ENCODE peak calls at places on chromosomes 5 and 9, in nine cellular contexts. One of them, this sample, is unnamed.

GRCh38 chr5:141560141-141560540 is 58.7 kb downstream of the DIAPH1 start:
- DNase-seq in kidney glomerular epithelial cell: peak
- DNase-seq in RWPE1: peak
- DNase-seq in ELF-1: no peak
- DNase-seq in NCI-H460: no peak
- DNase-seq in naive thymus-derived CD4-positive, alpha-beta T cell: no peak
- DNase-seq in GM13976: no peak
- DNase-seq in mammary epithelial cell: peak
- DNase-seq in stimulated activated CD4-positive, alpha-beta T cell treated with anti-CD3 and anti-CD28 coated beads, Interleukin-1b, Interleukin-23, amount 100 ng/mL, for 24 hours: no peak
- DNase-seq in this sample: no peak

GRCh38 chr9:91795500-91796241 is 154.4 kb downstream of the ROR2 start:
- DNase-seq in kidney glomerular epithelial cell: peak
- DNase-seq in RWPE1: peak
- DNase-seq in ELF-1: peak
- DNase-seq in NCI-H460: no peak
- DNase-seq in naive thymus-derived CD4-positive, alpha-beta T cell: no peak
- DNase-seq in GM13976: no peak
- DNase-seq in mammary epithelial cell: peak
- DNase-seq in stimulated activated CD4-positive, alpha-beta T cell treated with anti-CD3 and anti-CD28 coated beads, Interleukin-1b, Interleukin-23, amount 100 ng/mL, for 24 hours: no peak
- DNase-seq in this sample: peak

GRCh38 chr5:43066231-43066798 is 26.2 kb upstream of the ANXA2R start:
- DNase-seq in kidney glomerular epithelial cell: peak
- DNase-seq in RWPE1: peak
- DNase-seq in ELF-1: peak
- DNase-seq in NCI-H460: peak
- DNase-seq in naive thymus-derived CD4-positive, alpha-beta T cell: peak
- DNase-seq in GM13976: peak
- DNase-seq in mammary epithelial cell: peak
- DNase-seq in stimulated activated CD4-positive, alpha-beta T cell treated with anti-CD3 and anti-CD28 coated beads, Interleukin-1b, Interleukin-23, amount 100 ng/mL, for 24 hours: peak
- DNase-seq in this sample: peak

GRCh38 chr5:131968396-131968954 is 23.0 kb upstream of the MEIKIN start:
- DNase-seq in kidney glomerular epithelial cell: peak
- DNase-seq in RWPE1: no peak
- DNase-seq in ELF-1: no peak
- DNase-seq in NCI-H460: no peak
- DNase-seq in naive thymus-derived CD4-positive, alpha-beta T cell: no peak
- DNase-seq in GM13976: no peak
- DNase-seq in mammary epithelial cell: no peak
- DNase-seq in stimulated activated CD4-positive, alpha-beta T cell treated with anti-CD3 and anti-CD28 coated beads, Interleukin-1b, Interleukin-23, amount 100 ng/mL, for 24 hours: no peak
- DNase-seq in this sample: no peak

GRCh38 chr5:73764586-73764985 is 138.6 kb downstream of the ARHGEF28 start:
- DNase-seq in kidney glomerular epithelial cell: peak
- DNase-seq in RWPE1: peak
- DNase-seq in ELF-1: no peak
- DNase-seq in NCI-H460: peak
- DNase-seq in naive thymus-derived CD4-positive, alpha-beta T cell: no peak
- DNase-seq in GM13976: no peak
- DNase-seq in mammary epithelial cell: peak
- DNase-seq in stimulated activated CD4-positive, alpha-beta T cell treated with anti-CD3 and anti-CD28 coated beads, Interleukin-1b, Interleukin-23, amount 100 ng/mL, for 24 hours: no peak
- DNase-seq in this sample: no peak

GRCh38 chr5:112344540-112344939 is 74.5 kb downstream of the EPB41L4A start:
- DNase-seq in kidney glomerular epithelial cell: no peak
- DNase-seq in RWPE1: no peak
- DNase-seq in ELF-1: no peak
- DNase-seq in NCI-H460: no peak
- DNase-seq in naive thymus-derived CD4-positive, alpha-beta T cell: no peak
- DNase-seq in GM13976: no peak
- DNase-seq in mammary epithelial cell: no peak
- DNase-seq in stimulated activated CD4-positive, alpha-beta T cell treated with anti-CD3 and anti-CD28 coated beads, Interleukin-1b, Interleukin-23, amount 100 ng/mL, for 24 hours: no peak
- DNase-seq in this sample: no peak

GRCh38 chr9:137365552-137366444 is 57.2 kb downstream of the EXD3 start:
- DNase-seq in kidney glomerular epithelial cell: no peak
- DNase-seq in RWPE1: no peak
- DNase-seq in ELF-1: no peak
- DNase-seq in NCI-H460: no peak
- DNase-seq in naive thymus-derived CD4-positive, alpha-beta T cell: no peak
- DNase-seq in GM13976: no peak
- DNase-seq in mammary epithelial cell: no peak
- DNase-seq in stimulated activated CD4-positive, alpha-beta T cell treated with anti-CD3 and anti-CD28 coated beads, Interleukin-1b, Interleukin-23, amount 100 ng/mL, for 24 hours: no peak
- DNase-seq in this sample: no peak

GRCh38 chr9:518540-518939 is 303.9 kb downstream of the DOCK8 start:
- DNase-seq in kidney glomerular epithelial cell: no peak
- DNase-seq in RWPE1: no peak
- DNase-seq in ELF-1: no peak
- DNase-seq in NCI-H460: no peak
- DNase-seq in naive thymus-derived CD4-positive, alpha-beta T cell: no peak
- DNase-seq in GM13976: no peak
- DNase-seq in mammary epithelial cell: no peak
- DNase-seq in stimulated activated CD4-positive, alpha-beta T cell treated with anti-CD3 and anti-CD28 coated beads, Interleukin-1b, Interleukin-23, amount 100 ng/mL, for 24 hours: no peak
- DNase-seq in this sample: no peak

GRCh38 chr5:39420482-39421145 is 4.2 kb downstream of the DAB2 start:
- DNase-seq in kidney glomerular epithelial cell: peak
- DNase-seq in RWPE1: no peak
- DNase-seq in ELF-1: peak
- DNase-seq in NCI-H460: no peak
- DNase-seq in naive thymus-derived CD4-positive, alpha-beta T cell: no peak
- DNase-seq in GM13976: no peak
- DNase-seq in mammary epithelial cell: no peak
- DNase-seq in stimulated activated CD4-positive, alpha-beta T cell treated with anti-CD3 and anti-CD28 coated beads, Interleukin-1b, Interleukin-23, amount 100 ng/mL, for 24 hours: no peak
- DNase-seq in this sample: peak

GRCh38 chr9:120761011-120761410 is 32.2 kb downstream of the FBXW2 start:
- DNase-seq in kidney glomerular epithelial cell: no peak
- DNase-seq in RWPE1: no peak
- DNase-seq in ELF-1: no peak
- DNase-seq in NCI-H460: no peak
- DNase-seq in naive thymus-derived CD4-positive, alpha-beta T cell: no peak
- DNase-seq in GM13976: no peak
- DNase-seq in mammary epithelial cell: no peak
- DNase-seq in stimulated activated CD4-positive, alpha-beta T cell treated with anti-CD3 and anti-CD28 coated beads, Interleukin-1b, Interleukin-23, amount 100 ng/mL, for 24 hours: no peak
- DNase-seq in this sample: no peak

GRCh38 chr9:12708562-12709298 is 15.5 kb downstream of the TYRP1 start:
- DNase-seq in kidney glomerular epithelial cell: peak
- DNase-seq in RWPE1: peak
- DNase-seq in ELF-1: no peak
- DNase-seq in NCI-H460: no peak
- DNase-seq in naive thymus-derived CD4-positive, alpha-beta T cell: no peak
- DNase-seq in GM13976: no peak
- DNase-seq in mammary epithelial cell: peak
- DNase-seq in stimulated activated CD4-positive, alpha-beta T cell treated with anti-CD3 and anti-CD28 coated beads, Interleukin-1b, Interleukin-23, amount 100 ng/mL, for 24 hours: no peak
- DNase-seq in this sample: peak

GRCh38 chr5:67246108-67246507 is 49.5 kb upstream of the CD180 start:
- DNase-seq in kidney glomerular epithelial cell: peak
- DNase-seq in RWPE1: peak
- DNase-seq in ELF-1: no peak
- DNase-seq in NCI-H460: peak
- DNase-seq in naive thymus-derived CD4-positive, alpha-beta T cell: no peak
- DNase-seq in GM13976: peak
- DNase-seq in mammary epithelial cell: peak
- DNase-seq in stimulated activated CD4-positive, alpha-beta T cell treated with anti-CD3 and anti-CD28 coated beads, Interleukin-1b, Interleukin-23, amount 100 ng/mL, for 24 hours: no peak
- DNase-seq in this sample: peak

GRCh38 chr5:73654861-73655318 is 28.9 kb downstream of the ARHGEF28 start:
- DNase-seq in kidney glomerular epithelial cell: no peak
- DNase-seq in RWPE1: no peak
- DNase-seq in ELF-1: no peak
- DNase-seq in NCI-H460: no peak
- DNase-seq in naive thymus-derived CD4-positive, alpha-beta T cell: no peak
- DNase-seq in GM13976: no peak
- DNase-seq in mammary epithelial cell: no peak
- DNase-seq in stimulated activated CD4-positive, alpha-beta T cell treated with anti-CD3 and anti-CD28 coated beads, Interleukin-1b, Interleukin-23, amount 100 ng/mL, for 24 hours: no peak
- DNase-seq in this sample: no peak

GRCh38 chr5:112417931-112418358 is 1.1 kb downstream of the EPB41L4A start:
- DNase-seq in kidney glomerular epithelial cell: peak
- DNase-seq in RWPE1: peak
- DNase-seq in ELF-1: peak
- DNase-seq in NCI-H460: no peak
- DNase-seq in naive thymus-derived CD4-positive, alpha-beta T cell: no peak
- DNase-seq in GM13976: peak
- DNase-seq in mammary epithelial cell: peak
- DNase-seq in stimulated activated CD4-positive, alpha-beta T cell treated with anti-CD3 and anti-CD28 coated beads, Interleukin-1b, Interleukin-23, amount 100 ng/mL, for 24 hours: peak
- DNase-seq in this sample: peak

GRCh38 chr5:9663891-9664290 is 33.7 kb upstream of the TAS2R1 start:
- DNase-seq in kidney glomerular epithelial cell: no peak
- DNase-seq in RWPE1: no peak
- DNase-seq in ELF-1: no peak
- DNase-seq in NCI-H460: no peak
- DNase-seq in naive thymus-derived CD4-positive, alpha-beta T cell: no peak
- DNase-seq in GM13976: no peak
- DNase-seq in mammary epithelial cell: no peak
- DNase-seq in stimulated activated CD4-positive, alpha-beta T cell treated with anti-CD3 and anti-CD28 coated beads, Interleukin-1b, Interleukin-23, amount 100 ng/mL, for 24 hours: no peak
- DNase-seq in this sample: no peak

GRCh38 chr5:174523311-174524159 is 200.8 kb upstream of the MSX2 start:
- DNase-seq in kidney glomerular epithelial cell: no peak
- DNase-seq in RWPE1: no peak
- DNase-seq in ELF-1: peak
- DNase-seq in NCI-H460: no peak
- DNase-seq in naive thymus-derived CD4-positive, alpha-beta T cell: no peak
- DNase-seq in GM13976: no peak
- DNase-seq in mammary epithelial cell: no peak
- DNase-seq in stimulated activated CD4-positive, alpha-beta T cell treated with anti-CD3 and anti-CD28 coated beads, Interleukin-1b, Interleukin-23, amount 100 ng/mL, for 24 hours: no peak
- DNase-seq in this sample: no peak

GRCh38 chr5:112333236-112333850 is 85.7 kb downstream of the EPB41L4A start:
- DNase-seq in kidney glomerular epithelial cell: no peak
- DNase-seq in RWPE1: no peak
- DNase-seq in ELF-1: no peak
- DNase-seq in NCI-H460: no peak
- DNase-seq in naive thymus-derived CD4-positive, alpha-beta T cell: no peak
- DNase-seq in GM13976: no peak
- DNase-seq in mammary epithelial cell: no peak
- DNase-seq in stimulated activated CD4-positive, alpha-beta T cell treated with anti-CD3 and anti-CD28 coated beads, Interleukin-1b, Interleukin-23, amount 100 ng/mL, for 24 hours: no peak
- DNase-seq in this sample: no peak

GRCh38 chr5:73673161-73673591 is 47.2 kb downstream of the ARHGEF28 start:
- DNase-seq in kidney glomerular epithelial cell: peak
- DNase-seq in RWPE1: peak
- DNase-seq in ELF-1: no peak
- DNase-seq in NCI-H460: peak
- DNase-seq in naive thymus-derived CD4-positive, alpha-beta T cell: no peak
- DNase-seq in GM13976: no peak
- DNase-seq in mammary epithelial cell: peak
- DNase-seq in stimulated activated CD4-positive, alpha-beta T cell treated with anti-CD3 and anti-CD28 coated beads, Interleukin-1b, Interleukin-23, amount 100 ng/mL, for 24 hours: no peak
- DNase-seq in this sample: peak

GRCh38 chr5:147578228-147579024 is 68.6 kb upstream of the DPYSL3 start:
- DNase-seq in kidney glomerular epithelial cell: peak
- DNase-seq in RWPE1: peak
- DNase-seq in ELF-1: peak
- DNase-seq in NCI-H460: peak
- DNase-seq in naive thymus-derived CD4-positive, alpha-beta T cell: no peak
- DNase-seq in GM13976: no peak
- DNase-seq in mammary epithelial cell: peak
- DNase-seq in stimulated activated CD4-positive, alpha-beta T cell treated with anti-CD3 and anti-CD28 coated beads, Interleukin-1b, Interleukin-23, amount 100 ng/mL, for 24 hours: no peak
- DNase-seq in this sample: peak

GRCh38 chr5:57298295-57298984 is 124.6 kb downstream of the GPBP1 start:
- DNase-seq in kidney glomerular epithelial cell: peak
- DNase-seq in RWPE1: peak
- DNase-seq in ELF-1: peak
- DNase-seq in NCI-H460: peak
- DNase-seq in naive thymus-derived CD4-positive, alpha-beta T cell: peak
- DNase-seq in GM13976: peak
- DNase-seq in mammary epithelial cell: peak
- DNase-seq in stimulated activated CD4-positive, alpha-beta T cell treated with anti-CD3 and anti-CD28 coated beads, Interleukin-1b, Interleukin-23, amount 100 ng/mL, for 24 hours: peak
- DNase-seq in this sample: peak

GRCh38 chr5:154356958-154357357 is 88.8 kb upstream of the SAP30L start:
- DNase-seq in kidney glomerular epithelial cell: no peak
- DNase-seq in RWPE1: no peak
- DNase-seq in ELF-1: no peak
- DNase-seq in NCI-H460: no peak
- DNase-seq in naive thymus-derived CD4-positive, alpha-beta T cell: no peak
- DNase-seq in GM13976: no peak
- DNase-seq in mammary epithelial cell: no peak
- DNase-seq in stimulated activated CD4-positive, alpha-beta T cell treated with anti-CD3 and anti-CD28 coated beads, Interleukin-1b, Interleukin-23, amount 100 ng/mL, for 24 hours: no peak
- DNase-seq in this sample: no peak

GRCh38 chr5:2188661-2189060 is 305.9 kb upstream of the IRX4 start:
- DNase-seq in kidney glomerular epithelial cell: no peak
- DNase-seq in RWPE1: no peak
- DNase-seq in ELF-1: no peak
- DNase-seq in NCI-H460: no peak
- DNase-seq in naive thymus-derived CD4-positive, alpha-beta T cell: no peak
- DNase-seq in GM13976: no peak
- DNase-seq in mammary epithelial cell: no peak
- DNase-seq in stimulated activated CD4-positive, alpha-beta T cell treated with anti-CD3 and anti-CD28 coated beads, Interleukin-1b, Interleukin-23, amount 100 ng/mL, for 24 hours: no peak
- DNase-seq in this sample: no peak

GRCh38 chr5:59460368-59461153 is 433.0 kb downstream of the PDE4D start:
- DNase-seq in kidney glomerular epithelial cell: no peak
- DNase-seq in RWPE1: no peak
- DNase-seq in ELF-1: no peak
- DNase-seq in NCI-H460: no peak
- DNase-seq in naive thymus-derived CD4-positive, alpha-beta T cell: no peak
- DNase-seq in GM13976: no peak
- DNase-seq in mammary epithelial cell: no peak
- DNase-seq in stimulated activated CD4-positive, alpha-beta T cell treated with anti-CD3 and anti-CD28 coated beads, Interleukin-1b, Interleukin-23, amount 100 ng/mL, for 24 hours: no peak
- DNase-seq in this sample: no peak

GRCh38 chr9:122900791-122901190 is 4.4 kb downstream of the RC3H2 start:
- DNase-seq in kidney glomerular epithelial cell: peak
- DNase-seq in RWPE1: peak
- DNase-seq in ELF-1: no peak
- DNase-seq in NCI-H460: no peak
- DNase-seq in naive thymus-derived CD4-positive, alpha-beta T cell: no peak
- DNase-seq in GM13976: peak
- DNase-seq in mammary epithelial cell: no peak
- DNase-seq in stimulated activated CD4-positive, alpha-beta T cell treated with anti-CD3 and anti-CD28 coated beads, Interleukin-1b, Interleukin-23, amount 100 ng/mL, for 24 hours: no peak
- DNase-seq in this sample: no peak

GRCh38 chr5:142245776-142246175 is 79.0 kb downstream of the SPRY4 start:
- DNase-seq in kidney glomerular epithelial cell: no peak
- DNase-seq in RWPE1: no peak
- DNase-seq in ELF-1: peak
- DNase-seq in NCI-H460: no peak
- DNase-seq in naive thymus-derived CD4-positive, alpha-beta T cell: no peak
- DNase-seq in GM13976: no peak
- DNase-seq in mammary epithelial cell: no peak
- DNase-seq in stimulated activated CD4-positive, alpha-beta T cell treated with anti-CD3 and anti-CD28 coated beads, Interleukin-1b, Interleukin-23, amount 100 ng/mL, for 24 hours: no peak
- DNase-seq in this sample: no peak

GRCh38 chr9:95450171-95451107 is 66.3 kb downstream of the PTCH1 start:
- DNase-seq in kidney glomerular epithelial cell: no peak
- DNase-seq in RWPE1: no peak
- DNase-seq in ELF-1: peak
- DNase-seq in NCI-H460: no peak
- DNase-seq in naive thymus-derived CD4-positive, alpha-beta T cell: no peak
- DNase-seq in GM13976: no peak
- DNase-seq in mammary epithelial cell: no peak
- DNase-seq in stimulated activated CD4-positive, alpha-beta T cell treated with anti-CD3 and anti-CD28 coated beads, Interleukin-1b, Interleukin-23, amount 100 ng/mL, for 24 hours: no peak
- DNase-seq in this sample: no peak

GRCh38 chr5:56638768-56639238 is 176.5 kb upstream of the MAP3K1 start:
- DNase-seq in kidney glomerular epithelial cell: no peak
- DNase-seq in RWPE1: no peak
- DNase-seq in ELF-1: no peak
- DNase-seq in NCI-H460: no peak
- DNase-seq in naive thymus-derived CD4-positive, alpha-beta T cell: peak
- DNase-seq in GM13976: no peak
- DNase-seq in mammary epithelial cell: peak
- DNase-seq in stimulated activated CD4-positive, alpha-beta T cell treated with anti-CD3 and anti-CD28 coated beads, Interleukin-1b, Interleukin-23, amount 100 ng/mL, for 24 hours: no peak
- DNase-seq in this sample: no peak

GRCh38 chr5:98631311-98632054 is 142.0 kb upstream of the RGMB start:
- DNase-seq in kidney glomerular epithelial cell: peak
- DNase-seq in RWPE1: peak
- DNase-seq in ELF-1: no peak
- DNase-seq in NCI-H460: no peak
- DNase-seq in naive thymus-derived CD4-positive, alpha-beta T cell: no peak
- DNase-seq in GM13976: no peak
- DNase-seq in mammary epithelial cell: peak
- DNase-seq in stimulated activated CD4-positive, alpha-beta T cell treated with anti-CD3 and anti-CD28 coated beads, Interleukin-1b, Interleukin-23, amount 100 ng/mL, for 24 hours: no peak
- DNase-seq in this sample: peak

GRCh38 chr9:21995652-21996275 is 1.2 kb downstream of the CDKN2B-AS1 start:
- DNase-seq in kidney glomerular epithelial cell: no peak
- DNase-seq in RWPE1: no peak
- DNase-seq in ELF-1: peak
- DNase-seq in NCI-H460: no peak
- DNase-seq in naive thymus-derived CD4-positive, alpha-beta T cell: peak
- DNase-seq in GM13976: peak
- DNase-seq in mammary epithelial cell: no peak
- DNase-seq in stimulated activated CD4-positive, alpha-beta T cell treated with anti-CD3 and anti-CD28 coated beads, Interleukin-1b, Interleukin-23, amount 100 ng/mL, for 24 hours: no peak
- DNase-seq in this sample: no peak

GRCh38 chr9:92721548-92721947 is 43.1 kb downstream of the BICD2 start:
- DNase-seq in kidney glomerular epithelial cell: no peak
- DNase-seq in RWPE1: no peak
- DNase-seq in ELF-1: no peak
- DNase-seq in NCI-H460: no peak
- DNase-seq in naive thymus-derived CD4-positive, alpha-beta T cell: no peak
- DNase-seq in GM13976: no peak
- DNase-seq in mammary epithelial cell: no peak
- DNase-seq in stimulated activated CD4-positive, alpha-beta T cell treated with anti-CD3 and anti-CD28 coated beads, Interleukin-1b, Interleukin-23, amount 100 ng/mL, for 24 hours: no peak
- DNase-seq in this sample: no peak

GRCh38 chr5:149240354-149240998 is 31.2 kb upstream of the AFAP1L1 start:
- DNase-seq in kidney glomerular epithelial cell: no peak
- DNase-seq in RWPE1: no peak
- DNase-seq in ELF-1: no peak
- DNase-seq in NCI-H460: no peak
- DNase-seq in naive thymus-derived CD4-positive, alpha-beta T cell: peak
- DNase-seq in GM13976: peak
- DNase-seq in mammary epithelial cell: no peak
- DNase-seq in stimulated activated CD4-positive, alpha-beta T cell treated with anti-CD3 and anti-CD28 coated beads, Interleukin-1b, Interleukin-23, amount 100 ng/mL, for 24 hours: peak
- DNase-seq in this sample: no peak